ENCODE peak calls at places on chromosomes 13 and 19, in nine cellular contexts. T is MM.1S, Z is K562, V is prostate gland, Y is foreskin keratinocyte, I is MCF 10A, W is WTC11, N is DND-41, M is ascending aorta. E is an unnamed sample.

GRCh38 chr19:48553676-48554384 is 1.9 kb downstream of the SULT2B1 start:
- DNase-seq in T (no peak), Z (peak), V (peak), Y (no peak), I (peak), W (peak), N (no peak), M (no peak), E (no peak)

GRCh38 chr19:48964205-48965032 is 690 bp upstream of the FTL start:
- DNase-seq in T (no peak), Z (no peak), V (no peak), Y (no peak), I (no peak), W (peak), N (no peak), M (no peak), E (no peak)

GRCh38 chr13:85693889-85694511 is 105.2 kb downstream of the SLITRK6 start:
- DNase-seq in T (no peak), Z (no peak), V (no peak), Y (peak), I (peak), W (no peak), N (no peak), M (no peak), E (no peak)

GRCh38 chr13:80082396-80083096 is 258.4 kb downstream of the SPRY2 start:
- DNase-seq in T (no peak), Z (no peak), V (no peak), Y (peak), I (peak), W (no peak), N (no peak), M (no peak), E (no peak)

GRCh38 chr19:48044561-48044960 is 682 bp upstream of the CABP5 start:
- DNase-seq in T (no peak), Z (no peak), V (no peak), Y (no peak), I (peak), W (no peak), N (no peak), M (no peak), E (no peak)

GRCh38 chr13:47859129-47859528 is 141.9 kb downstream of the SUCLA2 start:
- DNase-seq in T (no peak), Z (no peak), V (no peak), Y (no peak), I (no peak), W (no peak), N (no peak), M (no peak), E (no peak)

GRCh38 chr13:72194531-72194930 is 327.5 kb upstream of the DACH1 start:
- DNase-seq in T (no peak), Z (no peak), V (peak), Y (no peak), I (no peak), W (no peak), N (no peak), M (no peak), E (no peak)

GRCh38 chr13:40190656-40191100 is 475.8 kb downstream of the FOXO1 start:
- DNase-seq in T (peak), Z (no peak), V (peak), Y (peak), I (peak), W (no peak), N (peak), M (peak), E (no peak)

GRCh38 chr13:28320209-28320608 is 174.7 kb downstream of the FLT1 start:
- DNase-seq in T (no peak), Z (no peak), V (no peak), Y (no peak), I (no peak), W (no peak), N (no peak), M (no peak), E (no peak)

GRCh38 chr19:1861599-1862031 is 1.8 kb downstream of the KLF16 start:
- DNase-seq in T (no peak), Z (no peak), V (no peak), Y (no peak), I (peak), W (no peak), N (no peak), M (no peak), E (no peak)

GRCh38 chr19:2408247-2408646 is 19.1 kb downstream of the TIMM13 start:
- DNase-seq in T (no peak), Z (no peak), V (no peak), Y (no peak), I (no peak), W (no peak), N (no peak), M (no peak), E (no peak)

GRCh38 chr19:58562126-58563033 is 4.0 kb upstream of the UBE2M start:
- DNase-seq in T (no peak), Z (no peak), V (no peak), Y (no peak), I (no peak), W (peak), N (no peak), M (no peak), E (peak)

GRCh38 chr13:99565478-99566124 is 64.3 kb downstream of the TM9SF2 start:
- DNase-seq in T (no peak), Z (no peak), V (no peak), Y (no peak), I (no peak), W (peak), N (no peak), M (no peak), E (no peak)
- TF ChIP-seq CTCF in T (no peak), Z (no peak), V (no peak), Y (no peak), I (no peak), W (no peak), N (no peak), M (no peak), E (no peak)

GRCh38 chr19:41325947-41326706 is 16.2 kb downstream of the CCDC97 start:
- DNase-seq in T (no peak), Z (no peak), V (no peak), Y (no peak), I (no peak), W (no peak), N (no peak), M (no peak), E (no peak)
- TF ChIP-seq CTCF in T (no peak), Z (no peak), V (no peak), Y (no peak), I (no peak), W (no peak), N (no peak), M (no peak), E (no peak)

GRCh38 chr13:49821216-49821820 is 28.8 kb upstream of the KPNA3 start:
- DNase-seq in T (no peak), Z (no peak), V (no peak), Y (no peak), I (peak), W (no peak), N (no peak), M (no peak), E (no peak)
- TF ChIP-seq CTCF in T (no peak), Z (peak), V (no peak), Y (peak), I (no peak), W (no peak), N (no peak), M (no peak), E (no peak)

GRCh38 chr19:3575260-3575741 is 2.6 kb downstream of the HMG20B start:
- DNase-seq in T (no peak), Z (no peak), V (no peak), Y (no peak), I (peak), W (peak), N (no peak), M (no peak), E (no peak)
- TF ChIP-seq CTCF in T (peak), Z (peak), V (peak), Y (peak), I (peak), W (peak), N (no peak), M (no peak), E (peak)

GRCh38 chr19:13033244-13033643 is 38.0 kb downstream of the NFIX start:
- DNase-seq in T (no peak), Z (no peak), V (no peak), Y (no peak), I (no peak), W (no peak), N (no peak), M (no peak), E (no peak)
- TF ChIP-seq CTCF in T (no peak), Z (peak), V (no peak), Y (peak), I (no peak), W (no peak), N (peak), M (no peak), E (peak)

E was measured in chondrocyte.